ENCODE peak calls at places on chromosomes 4 and X, in four cellular contexts. A is CD8-positive, alpha-beta memory T cell; R is GM23248; Z is stomach. J is an unnamed sample.

GRCh38 chr4:182276214-182277109 is 33.3 kb downstream of the TENM3 start:
- DNase-seq in Z (no peak), R (no peak), A (no peak), J (no peak)

GRCh38 chr4:89837385-89837995 is 529 bp upstream of the SNCA start:
- DNase-seq in R (peak; percentile 20), A (no peak), Z (no peak), J (no peak)

GRCh38 chr4:146333187-146333894 is 119.0 kb downstream of the REELD1 start:
- DNase-seq in Z (no peak), R (peak; percentile 62), A (no peak), J (no peak)

GRCh38 chr4:153113838-153114105 is 90.5 kb upstream of the TRIM2 start:
- DNase-seq in R (no peak), Z (no peak), A (no peak), J (no peak)

GRCh38 chr4:185219551-185220344 is 10.3 kb downstream of the SNX25 start:
- DNase-seq in R (peak; percentile 79), A (no peak), Z (no peak), J (no peak)

GRCh38 chrX:15471016-15471415 is 22.1 kb downstream of the PIR start:
- DNase-seq in Z (peak; percentile 65), R (peak; percentile 69), A (peak; percentile 33), J (peak; percentile 9)

GRCh38 chr4:83340692-83341343 is 6.2 kb upstream of the HPSE start:
- DNase-seq in R (no peak), Z (no peak), A (peak; percentile 53), J (no peak)

GRCh38 chr4:105715692-105716278 is 7.2 kb downstream of the GSTCD start:
- DNase-seq in A (peak; percentile 22), R (peak; percentile 67), Z (no peak), J (no peak)

GRCh38 chrX:40175416-40176255 is 77.9 kb upstream of the BCOR start:
- DNase-seq in R (peak; percentile 75), Z (peak; percentile 65), A (peak; percentile 86), J (peak; percentile 52)

GRCh38 chr4:102348701-102349100 is 3.4 kb upstream of the SLC39A8 start:
- DNase-seq in Z (no peak), R (no peak), A (no peak), J (no peak)

GRCh38 chr4:181078236-181078635 is 1165.0 kb upstream of the TENM3 start:
- DNase-seq in R (peak; percentile 49), A (no peak), Z (no peak), J (no peak)

GRCh38 chrX:107826286-107827136 is 845 bp downstream of the MID2 start:
- DNase-seq in R (peak; percentile 67), Z (peak; percentile 34), A (peak; percentile 60), J (peak; percentile 4)

GRCh38 chr4:48193096-48193836 is 59.2 kb upstream of the TXK start:
- DNase-seq in A (no peak), R (no peak), Z (no peak), J (no peak)

GRCh38 chr4:48190839-48191238 is 56.8 kb upstream of the TXK start:
- DNase-seq in A (no peak), Z (no peak), R (no peak), J (no peak)

GRCh38 chr4:48193921-48194320 is 59.9 kb upstream of the TXK start:
- DNase-seq in A (no peak), R (no peak), Z (no peak), J (no peak)

GRCh38 chr4:48189731-48190130 is 55.7 kb upstream of the TXK start:
- DNase-seq in R (no peak), A (no peak), Z (no peak), J (no peak)

DNA sequence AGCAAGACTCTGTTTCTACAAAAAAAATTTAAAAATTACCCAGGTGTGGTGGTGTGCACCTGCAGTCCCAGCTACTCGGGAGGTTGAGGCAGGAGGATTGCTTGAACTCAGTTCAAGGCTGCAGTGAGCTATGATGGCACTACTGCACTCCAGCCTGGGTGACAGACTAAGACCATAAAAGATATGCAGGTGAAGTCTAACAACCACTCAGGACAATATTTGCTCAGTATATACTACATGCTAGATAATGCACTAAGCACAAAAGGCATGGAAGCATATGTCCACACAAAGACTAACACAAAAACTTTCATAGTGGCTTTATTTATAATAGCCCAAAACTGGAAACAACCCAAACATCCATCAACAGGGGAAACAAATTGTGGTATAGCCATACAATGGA is 57.7 kb upstream of the TXK start:
- DNase-seq in R (no peak), Z (no peak), A (no peak), J (no peak)
- H3K4me1 ChIP-seq in R (no peaks in the 10 kb centered on the region), Z (no peaks in the 10 kb centered on the region), A (no peaks in the 10 kb centered on the region), J (no peaks in the 10 kb centered on the region)

DNA sequence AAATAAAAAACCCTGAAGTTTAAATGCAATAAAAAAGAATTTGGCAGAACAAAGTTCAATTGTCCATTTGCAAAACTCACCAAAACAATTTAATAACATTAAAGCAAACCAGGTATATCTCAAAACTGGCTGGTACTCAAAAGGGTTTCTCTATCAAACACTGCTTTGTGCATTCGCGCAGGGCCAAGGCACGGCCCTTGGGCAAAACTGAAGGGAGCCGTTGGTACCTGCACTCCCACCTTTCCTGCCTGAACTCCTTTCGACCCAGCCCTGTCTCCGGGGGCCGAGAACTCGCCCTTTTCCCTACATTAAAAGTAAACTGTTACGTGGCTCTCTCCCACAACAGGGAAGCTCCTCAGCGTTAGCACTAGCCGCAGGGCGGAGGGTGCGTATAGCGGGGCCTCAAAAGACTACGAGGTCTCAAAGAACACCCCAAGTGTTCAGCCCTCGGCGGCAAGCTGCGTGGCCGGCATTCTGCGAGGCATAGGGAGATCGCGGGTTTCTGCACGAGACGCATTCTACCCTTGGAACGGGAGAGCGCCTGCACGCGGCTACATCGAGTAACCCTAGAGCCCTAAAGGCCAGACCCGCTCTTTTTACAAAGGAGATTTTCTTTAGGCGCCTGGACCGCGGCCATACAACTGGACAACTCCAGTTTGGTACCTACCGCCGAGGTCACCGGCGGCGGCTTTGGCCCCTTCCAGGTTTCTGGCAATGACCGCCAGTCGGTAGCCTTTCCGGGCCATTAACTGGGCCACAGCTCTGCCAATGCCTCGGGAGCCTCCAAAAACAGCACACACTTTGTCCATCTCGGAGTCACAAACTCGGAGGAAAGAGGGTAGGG is 552 bp downstream of the CBR4 start:
- DNase-seq in R (peak; percentile 82), A (peak; percentile 65), Z (peak; percentile 63), J (peak; percentile 17)
- H3K4me1 ChIP-seq in R (peaks cover 28% of the 10 kb centered on the region), A (peaks cover 20% of the 10 kb centered on the region), Z (peaks cover 27% of the 10 kb centered on the region), J (no peaks in the 10 kb centered on the region)

GRCh38 chr4:85672959-85673358 is 198.0 kb downstream of the ARHGAP24 start:
- DNase-seq in A (no peak), R (no peak), Z (no peak), J (no peak)

GRCh38 chr4:85682391-85682790 is 207.4 kb downstream of the ARHGAP24 start:
- DNase-seq in A (no peak), Z (no peak), R (no peak), J (no peak)

GRCh38 chr4:85681194-85681803 is 206.3 kb downstream of the ARHGAP24 start:
- DNase-seq in R (peak; percentile 92), Z (no peak), A (no peak), J (no peak)

GRCh38 chr4:85673540-85673939 is 198.6 kb downstream of the ARHGAP24 start:
- DNase-seq in Z (no peak), R (no peak), A (no peak), J (no peak)

GRCh38 chr4:85677286-85677685 is 202.3 kb downstream of the ARHGAP24 start:
- DNase-seq in A (no peak), Z (no peak), R (peak; percentile 13), J (no peak)
- H3K4me1 ChIP-seq in A (no peaks in the 10 kb centered on the region), Z (no peaks in the 10 kb centered on the region), R (peaks cover 14% of the 10 kb centered on the region), J (no peaks in the 10 kb centered on the region)

GRCh38 chrX:153684447-153685178 is 3.1 kb upstream of the SLC6A8 start:
- DNase-seq in R (no peak), A (no peak), Z (no peak), J (no peak)
- H3K4me1 ChIP-seq in R (no peaks in the 10 kb centered on the region), A (no peaks in the 10 kb centered on the region), Z (peaks cover 15% of the 10 kb centered on the region), J (no peaks in the 10 kb centered on the region)

GRCh38 chr4:86948276-86948675 is 13.5 kb downstream of the AFF1 start:
- DNase-seq in R (no peak), A (no peak), Z (no peak), J (no peak)

GRCh38 chr4:86944964-86945781 is 10.4 kb downstream of the AFF1 start:
- DNase-seq in Z (no peak), R (no peak), A (no peak), J (no peak)

GRCh38 chr4:86950835-86951525 is 16.2 kb downstream of the AFF1 start:
- DNase-seq in A (no peak), R (no peak), Z (no peak), J (no peak)

GRCh38 chr4:86947494-86948120 is 12.8 kb downstream of the AFF1 start:
- DNase-seq in Z (no peak), R (no peak), A (no peak), J (no peak)

DNA sequence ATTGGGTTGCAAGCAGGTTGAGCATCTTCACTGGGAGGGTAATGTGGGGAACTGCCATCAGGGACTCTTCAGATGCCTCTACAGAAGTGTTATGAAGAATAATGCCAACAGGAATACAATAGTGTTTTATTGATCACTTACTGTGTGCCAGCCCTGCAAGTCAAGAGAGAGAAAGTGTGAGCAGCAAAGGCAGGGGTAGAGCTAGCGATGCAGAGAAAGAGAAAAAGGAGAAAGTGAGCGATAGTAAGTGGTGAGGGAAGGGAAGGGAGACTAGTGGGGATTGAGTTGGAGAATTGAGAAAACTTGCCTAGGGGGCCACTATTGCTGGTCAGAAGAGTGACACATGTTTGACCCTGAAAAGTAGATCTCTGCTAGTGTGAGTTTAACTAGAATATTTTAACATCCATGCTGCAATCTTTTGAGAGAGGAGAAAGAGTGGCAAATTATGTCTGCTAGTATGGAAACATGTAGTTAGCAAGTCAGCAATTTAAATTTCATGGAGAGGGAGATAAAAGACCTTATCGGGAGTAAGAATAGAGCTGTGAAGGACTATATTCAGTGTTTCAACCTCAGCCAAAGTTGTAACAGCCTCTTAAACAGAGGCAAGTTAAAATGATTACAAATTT is 12.2 kb downstream of the AFF1 start:
- DNase-seq in Z (no peak), R (no peak), A (no peak), J (no peak)
- H3K4me1 ChIP-seq in Z (peaks cover 35% of the 10 kb centered on the region), R (peaks cover 5% of the 10 kb centered on the region), A (peaks cover 22% of the 10 kb centered on the region), J (peaks cover 17% of the 10 kb centered on the region)

DNA sequence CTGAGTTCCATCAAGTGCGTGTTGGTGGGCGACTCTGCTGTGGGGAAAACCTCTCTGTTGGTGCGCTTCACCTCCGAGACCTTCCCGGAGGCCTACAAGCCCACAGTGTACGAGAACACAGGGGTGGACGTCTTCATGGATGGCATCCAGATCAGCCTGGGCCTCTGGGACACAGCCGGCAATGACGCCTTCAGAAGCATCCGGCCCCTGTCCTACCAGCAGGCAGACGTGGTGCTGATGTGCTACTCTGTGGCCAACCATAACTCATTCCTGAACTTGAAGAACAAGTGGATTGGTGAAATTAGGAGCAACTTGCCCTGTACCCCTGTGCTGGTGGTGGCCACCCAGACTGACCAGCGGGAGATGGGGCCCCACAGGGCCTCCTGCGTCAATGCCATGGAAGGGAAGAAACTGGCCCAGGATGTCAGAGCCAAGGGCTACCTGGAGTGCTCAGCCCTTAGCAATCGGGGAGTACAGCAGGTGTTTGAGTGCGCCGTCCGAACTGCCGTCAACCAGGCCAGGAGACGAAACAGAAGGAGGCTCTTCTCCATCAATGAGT is 46.6 kb downstream of the RHOH start:
- DNase-seq in Z (no peak), A (peak; percentile 43), R (no peak), J (no peak)
- H3K4me1 ChIP-seq in Z (peaks cover 3% of the 10 kb centered on the region), A (peaks cover 95% of the 10 kb centered on the region), R (no peaks in the 10 kb centered on the region), J (peaks cover 79% of the 10 kb centered on the region)

DNA sequence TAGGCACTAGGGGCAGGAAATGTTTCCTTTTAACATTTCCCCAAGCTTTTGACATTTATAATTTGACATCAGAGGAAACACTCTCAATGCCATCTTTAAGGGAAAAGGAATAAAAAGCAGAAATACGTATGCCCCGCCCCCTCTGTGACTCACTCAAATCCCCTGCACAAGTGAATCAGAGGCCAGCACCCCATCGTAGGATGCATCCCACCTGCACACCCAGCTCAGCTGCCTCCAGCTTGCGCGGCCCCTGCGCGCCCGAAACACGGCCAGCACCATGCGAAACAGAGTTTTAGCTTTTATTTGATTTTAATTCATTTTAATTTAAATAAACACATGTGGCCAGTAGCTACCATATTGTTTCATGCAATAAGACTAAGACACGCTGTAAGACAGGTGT is 29.5 kb downstream of the ABLIM2 start:
- DNase-seq in Z (no peak), R (no peak), A (no peak), J (no peak)
- H3K4me1 ChIP-seq in Z (no peaks in the 10 kb centered on the region), R (no peaks in the 10 kb centered on the region), A (no peaks in the 10 kb centered on the region), J (no peaks in the 10 kb centered on the region)